ENCODE peak calls at places on chromosome 2, in seven cellular contexts. H is iPS DF 19.7, Z is WERI-Rb-1, O is transverse colon, C is thoracic aorta, Y is nucleus accumbens, A is right atrium auricular region. T is an unnamed sample.

GRCh38 chr2:40540026-40540425 is 88.1 kb upstream of the SLC8A1 start:
- DNase-seq in H (no peak), Z (no peak), O (no peak), C (no peak), Y (no peak), A (no peak), T (no peak)

GRCh38 chr2:135701442-135701841 is 40.2 kb upstream of the UBXN4 start:
- DNase-seq in H (no peak), Z (no peak), O (no peak), C (no peak), Y (no peak), A (no peak), T (peak; percentile 61)

GRCh38 chr2:149994057-149994728 is 406.6 kb upstream of the MMADHC start:
- DNase-seq in H (no peak), Z (no peak), O (peak; percentile 52), C (no peak), Y (no peak), A (no peak), T (peak; percentile 95)

GRCh38 chr2:32453242-32454062 is 96.6 kb downstream of the BIRC6 start:
- DNase-seq in H (no peak), Z (no peak), O (no peak), C (no peak), Y (no peak), A (no peak), T (no peak)

GRCh38 chr2:239471011-239471792 is 70.4 kb upstream of the HDAC4 start:
- DNase-seq in H (no peak), Z (no peak), O (no peak), C (no peak), Y (no peak), A (no peak), T (no peak)

GRCh38 chr2:140013556-140014270 is 1233.5 kb upstream of the NXPH2 start:
- DNase-seq in H (no peak), Z (no peak), O (no peak), C (no peak), Y (no peak), A (no peak), T (no peak)

GRCh38 chr2:84386326-84386995 is 72.6 kb downstream of the SUCLG1 start:
- DNase-seq in H (no peak), Z (peak; percentile 44), O (no peak), C (no peak), Y (no peak), A (no peak), T (no peak)

GRCh38 chr2:127909019-127909418 is 23.3 kb upstream of the AMMECR1L start:
- DNase-seq in H (no peak), Z (peak; percentile 12), O (no peak), C (no peak), Y (no peak), A (no peak), T (no peak)

GRCh38 chr2:71224935-71225334 is 2.0 kb downstream of the PAIP2B start:
- DNase-seq in H (no peak), Z (no peak), O (no peak), C (no peak), Y (no peak), A (no peak), T (no peak)

GRCh38 chr2:69177063-69177771 is 164.2 kb downstream of the ANTXR1 start:
- DNase-seq in H (no peak), Z (peak; percentile 93), O (peak; percentile 46), C (peak; percentile 16), Y (no peak), A (peak; percentile 89), T (peak; percentile 100)

GRCh38 chr2:32532961-32533360 is 94.9 kb upstream of the TTC27 start:
- DNase-seq in H (no peak), Z (no peak), O (no peak), C (no peak), Y (no peak), A (no peak), T (no peak)

GRCh38 chr2:205776720-205777119 is 94.4 kb downstream of the NRP2 start:
- DNase-seq in H (no peak), Z (no peak), O (no peak), C (no peak), Y (no peak), A (no peak), T (no peak)

GRCh38 chr2:134002391-134002790 is 251.5 kb upstream of the MGAT5 start:
- DNase-seq in H (no peak), Z (no peak), O (no peak), C (no peak), Y (no peak), A (no peak), T (no peak)

GRCh38 chr2:237763812-237764211 is 34.8 kb upstream of the RBM44 start:
- DNase-seq in H (no peak), Z (no peak), O (no peak), C (no peak), Y (no peak), A (no peak), T (no peak)

GRCh38 chr2:46697830-46698323 is 217.7 kb downstream of the MCFD2 start:
- DNase-seq in H (no peak), Z (no peak), O (peak; percentile 14), C (no peak), Y (no peak), A (no peak), T (no peak)

GRCh38 chr2:47089083-47089464 is 66.0 kb downstream of the STPG4 start:
- DNase-seq in H (no peak), Z (no peak), O (no peak), C (no peak), Y (no peak), A (no peak), T (peak; percentile 37)

GRCh38 chr2:179596018-179596417 is 265.4 kb downstream of the ZNF385B start:
- DNase-seq in H (no peak), Z (no peak), O (no peak), C (no peak), Y (no peak), A (no peak), T (peak; percentile 51)

T was measured in LHCN-M2.